ENCODE peak calls at places on chromosome 9, in six cellular contexts. One of them, this sample, is unnamed.

GRCh38 chr9:3441197-3441816 is 84.5 kb downstream of the RFX3 start:
- DNase-seq in GM23248: peak; percentile 75
- DNase-seq in keratinocyte: no peak
- DNase-seq in neural progenitor cell: peak; percentile 59
- DNase-seq in MM.1S: peak; percentile 73
- DNase-seq in mammary epithelial cell: peak; percentile 45
- DNase-seq in this sample: peak; percentile 39

GRCh38 chr9:4674783-4675182 is 4.6 kb upstream of the CDC37L1 start:
- DNase-seq in GM23248: peak; percentile 93
- DNase-seq in keratinocyte: no peak
- DNase-seq in neural progenitor cell: no peak
- DNase-seq in MM.1S: no peak
- DNase-seq in mammary epithelial cell: peak; percentile 65
- DNase-seq in this sample: peak; percentile 85

GRCh38 chr9:20771721-20772120 is 87.7 kb downstream of the FOCAD start:
- DNase-seq in GM23248: no peak
- DNase-seq in keratinocyte: no peak
- DNase-seq in neural progenitor cell: no peak
- DNase-seq in MM.1S: no peak
- DNase-seq in mammary epithelial cell: no peak
- DNase-seq in this sample: no peak

GRCh38 chr9:126126807-126127206 is 199.8 kb upstream of the MVB12B start:
- DNase-seq in GM23248: no peak
- DNase-seq in keratinocyte: no peak
- DNase-seq in neural progenitor cell: no peak
- DNase-seq in MM.1S: no peak
- DNase-seq in mammary epithelial cell: no peak
- DNase-seq in this sample: no peak

GRCh38 chr9:80596576-80596975 is 1024.8 kb downstream of the TLE4 start:
- DNase-seq in GM23248: no peak
- DNase-seq in keratinocyte: no peak
- DNase-seq in neural progenitor cell: no peak
- DNase-seq in MM.1S: no peak
- DNase-seq in mammary epithelial cell: no peak
- DNase-seq in this sample: peak; percentile 31

GRCh38 chr9:128860937-128861336 is 20.8 kb downstream of the KYAT1 start:
- DNase-seq in GM23248: no peak
- DNase-seq in keratinocyte: no peak
- DNase-seq in neural progenitor cell: peak; percentile 23
- DNase-seq in MM.1S: no peak
- DNase-seq in mammary epithelial cell: no peak
- DNase-seq in this sample: no peak

GRCh38 chr9:22773501-22774220 is 327.0 kb downstream of the DMRTA1 start:
- DNase-seq in GM23248: no peak
- DNase-seq in keratinocyte: no peak
- DNase-seq in neural progenitor cell: no peak
- DNase-seq in MM.1S: no peak
- DNase-seq in mammary epithelial cell: no peak
- DNase-seq in this sample: no peak

GRCh38 chr9:83649080-83649479 is 26.1 kb downstream of the IDNK start:
- DNase-seq in GM23248: peak; percentile 65
- DNase-seq in keratinocyte: no peak
- DNase-seq in neural progenitor cell: peak; percentile 70
- DNase-seq in MM.1S: peak; percentile 40
- DNase-seq in mammary epithelial cell: peak; percentile 28
- DNase-seq in this sample: no peak

GRCh38 chr9:13744233-13744954 is 464.9 kb upstream of the MPDZ start:
- DNase-seq in GM23248: no peak
- DNase-seq in keratinocyte: no peak
- DNase-seq in neural progenitor cell: peak; percentile 65
- DNase-seq in MM.1S: no peak
- DNase-seq in mammary epithelial cell: no peak
- DNase-seq in this sample: no peak

GRCh38 chr9:127035948-127036347 is 86.5 kb downstream of the ANGPTL2 start:
- DNase-seq in GM23248: peak; percentile 41
- DNase-seq in keratinocyte: no peak
- DNase-seq in neural progenitor cell: no peak
- DNase-seq in MM.1S: no peak
- DNase-seq in mammary epithelial cell: no peak
- DNase-seq in this sample: peak; percentile 16

GRCh38 chr9:115194216-115194615 is 76.3 kb upstream of the TNC start:
- DNase-seq in GM23248: peak; percentile 50
- DNase-seq in keratinocyte: no peak
- DNase-seq in neural progenitor cell: no peak
- DNase-seq in MM.1S: no peak
- DNase-seq in mammary epithelial cell: no peak
- DNase-seq in this sample: no peak

GRCh38 chr9:35758475-35759050 is 4.5 kb upstream of the MSMP start:
- DNase-seq in GM23248: no peak
- DNase-seq in keratinocyte: no peak
- DNase-seq in neural progenitor cell: no peak
- DNase-seq in MM.1S: no peak
- DNase-seq in mammary epithelial cell: no peak
- DNase-seq in this sample: no peak

GRCh38 chr9:78289474-78289873 is 7.5 kb upstream of the PSAT1 start:
- DNase-seq in GM23248: no peak
- DNase-seq in keratinocyte: no peak
- DNase-seq in neural progenitor cell: no peak
- DNase-seq in MM.1S: no peak
- DNase-seq in mammary epithelial cell: no peak
- DNase-seq in this sample: no peak

GRCh38 chr9:4080889-4081548 is 218.8 kb downstream of the GLIS3 start:
- DNase-seq in GM23248: no peak
- DNase-seq in keratinocyte: no peak
- DNase-seq in neural progenitor cell: peak; percentile 42
- DNase-seq in MM.1S: no peak
- DNase-seq in mammary epithelial cell: no peak
- DNase-seq in this sample: no peak

GRCh38 chr9:96209407-96210031 is 92.5 kb downstream of the HSD17B3 start:
- DNase-seq in GM23248: peak; percentile 96
- DNase-seq in keratinocyte: no peak
- DNase-seq in neural progenitor cell: no peak
- DNase-seq in MM.1S: no peak
- DNase-seq in mammary epithelial cell: no peak
- DNase-seq in this sample: peak; percentile 42

GRCh38 chr9:126614455-126615248 is 924 bp downstream of the LMX1B start:
- DNase-seq in GM23248: no peak
- DNase-seq in keratinocyte: no peak
- DNase-seq in neural progenitor cell: no peak
- DNase-seq in MM.1S: no peak
- DNase-seq in mammary epithelial cell: peak; percentile 60
- DNase-seq in this sample: no peak

GRCh38 chr9:89317282-89317681 is 1.0 kb upstream of the SECISBP2 start:
- DNase-seq in GM23248: no peak
- DNase-seq in keratinocyte: no peak
- DNase-seq in neural progenitor cell: no peak
- DNase-seq in MM.1S: no peak
- DNase-seq in mammary epithelial cell: no peak
- DNase-seq in this sample: no peak
- H3K4me1 ChIP-seq in GM23248: peaks cover 52% of the 10 kb centered on the region
- H3K4me1 ChIP-seq in keratinocyte: peaks cover 39% of the 10 kb centered on the region
- H3K4me1 ChIP-seq in neural progenitor cell: peaks cover 44% of the 10 kb centered on the region
- H3K4me1 ChIP-seq in MM.1S: peaks cover 46% of the 10 kb centered on the region
- H3K4me1 ChIP-seq in mammary epithelial cell: peaks cover 39% of the 10 kb centered on the region
- H3K4me1 ChIP-seq in this sample: peaks cover 31% of the 10 kb centered on the region

GRCh38 chr9:36798350-36799065 is 225.8 kb downstream of the MELK start:
- DNase-seq in GM23248: no peak
- DNase-seq in keratinocyte: no peak
- DNase-seq in neural progenitor cell: peak; percentile 56
- DNase-seq in MM.1S: no peak
- DNase-seq in mammary epithelial cell: no peak
- DNase-seq in this sample: no peak

GRCh38 chr9:36802171-36802920 is 229.7 kb downstream of the MELK start:
- DNase-seq in GM23248: peak; percentile 45
- DNase-seq in keratinocyte: peak; percentile 17
- DNase-seq in neural progenitor cell: no peak
- DNase-seq in MM.1S: no peak
- DNase-seq in mammary epithelial cell: no peak
- DNase-seq in this sample: peak; percentile 36

GRCh38 chr9:36808246-36808645 is 225.8 kb downstream of the PAX5 start:
- DNase-seq in GM23248: no peak
- DNase-seq in keratinocyte: no peak
- DNase-seq in neural progenitor cell: no peak
- DNase-seq in MM.1S: no peak
- DNase-seq in mammary epithelial cell: no peak
- DNase-seq in this sample: no peak

DNA sequence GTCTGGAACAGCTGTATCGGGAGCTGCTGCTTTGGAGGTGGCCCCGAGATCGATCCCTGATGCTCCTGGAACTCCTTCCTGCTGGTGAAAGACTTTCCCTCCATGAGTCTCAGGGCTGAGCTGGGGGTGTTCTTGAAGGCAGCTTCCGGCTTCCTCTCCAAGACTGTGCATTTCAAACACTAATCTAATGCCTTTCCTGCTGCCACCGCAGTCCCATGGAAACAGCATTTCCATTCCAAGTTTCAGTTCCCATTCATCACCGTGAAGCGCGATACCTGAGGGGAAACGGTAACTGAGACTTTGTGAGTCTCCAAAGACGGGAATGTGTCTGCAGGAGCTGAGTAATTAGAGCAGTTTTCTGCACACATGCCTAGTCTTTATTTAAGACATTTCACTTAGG is 230.1 kb downstream of the PAX5 start:
- DNase-seq in GM23248: no peak
- DNase-seq in keratinocyte: no peak
- DNase-seq in neural progenitor cell: no peak
- DNase-seq in MM.1S: no peak
- DNase-seq in mammary epithelial cell: peak; percentile 12
- DNase-seq in this sample: no peak
- TF ChIP-seq EZH2 in GM23248: no peak
- TF ChIP-seq EZH2 in keratinocyte: no peak
- TF ChIP-seq EZH2 in neural progenitor cell: no peak
- TF ChIP-seq EZH2 in MM.1S: no peak
- TF ChIP-seq EZH2 in mammary epithelial cell: no peak
- TF ChIP-seq EZH2 in this sample: no peak

GRCh38 chr9:134732392-134733110 is 90.9 kb downstream of the COL5A1 start:
- DNase-seq in GM23248: no peak
- DNase-seq in keratinocyte: no peak
- DNase-seq in neural progenitor cell: no peak
- DNase-seq in MM.1S: no peak
- DNase-seq in mammary epithelial cell: no peak
- DNase-seq in this sample: no peak
- H3K4me1 ChIP-seq in GM23248: peaks cover 14% of the 10 kb centered on the region
- H3K4me1 ChIP-seq in keratinocyte: no peaks in the 10 kb centered on the region
- H3K4me1 ChIP-seq in neural progenitor cell: no peaks in the 10 kb centered on the region
- H3K4me1 ChIP-seq in MM.1S: no peaks in the 10 kb centered on the region
- H3K4me1 ChIP-seq in mammary epithelial cell: no peaks in the 10 kb centered on the region
- H3K4me1 ChIP-seq in this sample: peaks cover 16% of the 10 kb centered on the region

GRCh38 chr9:137085918-137086530 is 761 bp upstream of the MAN1B1 start:
- DNase-seq in GM23248: peak; percentile 74
- DNase-seq in keratinocyte: no peak
- DNase-seq in neural progenitor cell: peak; percentile 53
- DNase-seq in MM.1S: peak; percentile 23
- DNase-seq in mammary epithelial cell: peak; percentile 52
- DNase-seq in this sample: no peak
- TF ChIP-seq EZH2 in GM23248: no peak
- TF ChIP-seq EZH2 in keratinocyte: no peak
- TF ChIP-seq EZH2 in neural progenitor cell: peak; percentile 73
- TF ChIP-seq EZH2 in MM.1S: no peak
- TF ChIP-seq EZH2 in mammary epithelial cell: no peak
- TF ChIP-seq EZH2 in this sample: no peak

GRCh38 chr9:76373173-76373771 is 21.0 kb downstream of the RFK start:
- DNase-seq in GM23248: peak; percentile 75
- DNase-seq in keratinocyte: no peak
- DNase-seq in neural progenitor cell: no peak
- DNase-seq in MM.1S: no peak
- DNase-seq in mammary epithelial cell: peak; percentile 68
- DNase-seq in this sample: peak; percentile 85

GRCh38 chr9:76372345-76372744 is 21.9 kb downstream of the RFK start:
- DNase-seq in GM23248: no peak
- DNase-seq in keratinocyte: no peak
- DNase-seq in neural progenitor cell: no peak
- DNase-seq in MM.1S: no peak
- DNase-seq in mammary epithelial cell: no peak
- DNase-seq in this sample: no peak

GRCh38 chr9:76374702-76375543 is 19.3 kb downstream of the RFK start:
- DNase-seq in GM23248: peak; percentile 80
- DNase-seq in keratinocyte: no peak
- DNase-seq in neural progenitor cell: peak; percentile 36
- DNase-seq in MM.1S: no peak
- DNase-seq in mammary epithelial cell: peak; percentile 72
- DNase-seq in this sample: peak; percentile 94

GRCh38 chr9:76371901-76372300 is 22.3 kb downstream of the RFK start:
- DNase-seq in GM23248: peak; percentile 12
- DNase-seq in keratinocyte: no peak
- DNase-seq in neural progenitor cell: no peak
- DNase-seq in MM.1S: no peak
- DNase-seq in mammary epithelial cell: no peak
- DNase-seq in this sample: peak; percentile 74

GRCh38 chr9:76373777-76374474 is 20.3 kb downstream of the RFK start:
- DNase-seq in GM23248: no peak
- DNase-seq in keratinocyte: no peak
- DNase-seq in neural progenitor cell: no peak
- DNase-seq in MM.1S: no peak
- DNase-seq in mammary epithelial cell: no peak
- DNase-seq in this sample: no peak
- H3K4me1 ChIP-seq in GM23248: peaks cover 23% of the 10 kb centered on the region
- H3K4me1 ChIP-seq in keratinocyte: peaks cover 9% of the 10 kb centered on the region
- H3K4me1 ChIP-seq in neural progenitor cell: peaks cover 21% of the 10 kb centered on the region
- H3K4me1 ChIP-seq in MM.1S: no peaks in the 10 kb centered on the region
- H3K4me1 ChIP-seq in mammary epithelial cell: peaks cover 3% of the 10 kb centered on the region
- H3K4me1 ChIP-seq in this sample: peaks cover 35% of the 10 kb centered on the region

DNA sequence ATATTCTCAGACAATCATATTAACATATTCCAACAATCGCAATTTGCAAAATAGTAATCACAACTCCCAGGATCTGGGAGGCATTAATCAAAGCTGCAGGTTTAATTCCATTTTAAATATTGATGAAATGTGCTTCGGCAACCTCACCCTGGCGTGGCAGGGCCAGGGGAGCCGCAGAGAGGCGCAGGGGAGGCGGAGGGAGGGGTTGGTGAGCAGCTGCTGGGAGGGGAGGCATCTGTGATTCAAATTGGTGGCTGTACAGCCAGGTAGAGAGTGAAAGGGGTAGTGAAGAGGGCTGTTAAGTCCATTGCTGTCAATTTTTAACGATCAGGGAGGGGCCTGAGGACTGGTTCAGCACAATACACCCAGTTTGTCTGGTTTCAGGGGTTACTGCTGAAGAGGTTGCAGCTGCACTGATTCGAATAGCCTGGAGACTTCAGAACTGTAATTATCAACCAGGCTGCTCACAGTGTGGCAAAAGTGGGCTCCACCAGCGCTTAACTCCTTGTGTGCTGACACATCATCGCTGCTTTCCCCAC is 31.4 kb downstream of the LHX6 start:
- DNase-seq in GM23248: no peak
- DNase-seq in keratinocyte: no peak
- DNase-seq in neural progenitor cell: no peak
- DNase-seq in MM.1S: no peak
- DNase-seq in mammary epithelial cell: no peak
- DNase-seq in this sample: no peak
- TF ChIP-seq EZH2 in GM23248: no peak
- TF ChIP-seq EZH2 in keratinocyte: no peak
- TF ChIP-seq EZH2 in neural progenitor cell: no peak
- TF ChIP-seq EZH2 in MM.1S: no peak
- TF ChIP-seq EZH2 in mammary epithelial cell: no peak
- TF ChIP-seq EZH2 in this sample: no peak

DNA sequence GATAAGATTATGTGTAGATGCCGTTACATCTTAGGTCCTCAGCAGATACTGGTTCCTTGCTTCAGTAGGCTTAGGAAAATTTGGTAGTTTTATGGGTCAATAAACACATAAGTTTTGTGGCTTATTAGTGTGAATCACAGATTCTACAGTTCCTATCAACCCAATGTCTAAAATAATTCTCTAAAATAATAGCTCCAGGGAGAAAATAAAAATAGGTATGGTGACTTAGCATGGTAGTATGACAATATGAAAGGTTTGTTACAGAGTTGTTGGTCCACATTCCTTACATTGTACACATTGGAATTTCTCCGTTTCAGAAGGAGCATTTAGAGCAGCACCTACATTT is 91.7 kb downstream of the AOPEP start:
- DNase-seq in GM23248: no peak
- DNase-seq in keratinocyte: no peak
- DNase-seq in neural progenitor cell: no peak
- DNase-seq in MM.1S: no peak
- DNase-seq in mammary epithelial cell: peak; percentile 80
- DNase-seq in this sample: peak; percentile 51
- H3K4me1 ChIP-seq in GM23248: peaks cover 30% of the 10 kb centered on the region
- H3K4me1 ChIP-seq in keratinocyte: peaks cover 26% of the 10 kb centered on the region
- H3K4me1 ChIP-seq in neural progenitor cell: peaks cover 25% of the 10 kb centered on the region
- H3K4me1 ChIP-seq in MM.1S: peaks cover 13% of the 10 kb centered on the region
- H3K4me1 ChIP-seq in mammary epithelial cell: peaks cover 22% of the 10 kb centered on the region
- H3K4me1 ChIP-seq in this sample: peaks cover 20% of the 10 kb centered on the region